ENCODE peak calls at places on chromosomes 3 and 15, in nine cellular contexts. One of them, this sample, is unnamed.

GRCh38 chr3:54783611-54784010 is 144.2 kb downstream of the LRTM1 start:
- DNase-seq in endothelial cell of umbilical vein: no peak
- DNase-seq in ovary: no peak
- DNase-seq in IMR-90: no peak
- DNase-seq in transverse colon: no peak
- DNase-seq in testis: no peak
- DNase-seq in CD8-positive, alpha-beta memory T cell: no peak
- DNase-seq in breast epithelium: no peak
- DNase-seq in neural progenitor cell: no peak
- DNase-seq in this sample: no peak

GRCh38 chr3:157789162-157789561 is 285.9 kb upstream of the VEPH1 start:
- DNase-seq in endothelial cell of umbilical vein: no peak
- DNase-seq in ovary: no peak
- DNase-seq in IMR-90: no peak
- DNase-seq in transverse colon: no peak
- DNase-seq in testis: no peak
- DNase-seq in CD8-positive, alpha-beta memory T cell: no peak
- DNase-seq in breast epithelium: no peak
- DNase-seq in neural progenitor cell: no peak
- DNase-seq in this sample: peak

GRCh38 chr3:123244128-123244527 is 42.4 kb downstream of the SEC22A start:
- DNase-seq in endothelial cell of umbilical vein: no peak
- DNase-seq in ovary: no peak
- DNase-seq in IMR-90: no peak
- DNase-seq in transverse colon: no peak
- DNase-seq in testis: no peak
- DNase-seq in CD8-positive, alpha-beta memory T cell: no peak
- DNase-seq in breast epithelium: no peak
- DNase-seq in neural progenitor cell: no peak
- DNase-seq in this sample: no peak

GRCh38 chr3:18747383-18747782 is 322.2 kb upstream of the SATB1 start:
- DNase-seq in endothelial cell of umbilical vein: no peak
- DNase-seq in ovary: no peak
- DNase-seq in IMR-90: no peak
- DNase-seq in transverse colon: peak
- DNase-seq in testis: peak
- DNase-seq in CD8-positive, alpha-beta memory T cell: no peak
- DNase-seq in breast epithelium: no peak
- DNase-seq in neural progenitor cell: no peak
- DNase-seq in this sample: no peak

GRCh38 chr3:128422762-128423524 is 43.7 kb downstream of the DNAJB8 start:
- DNase-seq in endothelial cell of umbilical vein: no peak
- DNase-seq in ovary: no peak
- DNase-seq in IMR-90: no peak
- DNase-seq in transverse colon: no peak
- DNase-seq in testis: no peak
- DNase-seq in CD8-positive, alpha-beta memory T cell: no peak
- DNase-seq in breast epithelium: no peak
- DNase-seq in neural progenitor cell: no peak
- DNase-seq in this sample: no peak

GRCh38 chr3:71054312-71054711 is 529.2 kb downstream of the FOXP1 start:
- DNase-seq in endothelial cell of umbilical vein: no peak
- DNase-seq in ovary: no peak
- DNase-seq in IMR-90: no peak
- DNase-seq in transverse colon: no peak
- DNase-seq in testis: no peak
- DNase-seq in CD8-positive, alpha-beta memory T cell: no peak
- DNase-seq in breast epithelium: no peak
- DNase-seq in neural progenitor cell: no peak
- DNase-seq in this sample: no peak

GRCh38 chr3:127424766-127425504 is 137.1 kb upstream of the PRR20G start:
- DNase-seq in endothelial cell of umbilical vein: no peak
- DNase-seq in ovary: no peak
- DNase-seq in IMR-90: no peak
- DNase-seq in transverse colon: peak
- DNase-seq in testis: no peak
- DNase-seq in CD8-positive, alpha-beta memory T cell: no peak
- DNase-seq in breast epithelium: no peak
- DNase-seq in neural progenitor cell: no peak
- DNase-seq in this sample: no peak

GRCh38 chr3:64214697-64215018 is 10.6 kb downstream of the PRICKLE2 start:
- DNase-seq in endothelial cell of umbilical vein: no peak
- DNase-seq in ovary: peak
- DNase-seq in IMR-90: peak
- DNase-seq in transverse colon: no peak
- DNase-seq in testis: no peak
- DNase-seq in CD8-positive, alpha-beta memory T cell: no peak
- DNase-seq in breast epithelium: no peak
- DNase-seq in neural progenitor cell: no peak
- DNase-seq in this sample: no peak

GRCh38 chr3:188319569-188319968 is 165.6 kb downstream of the LPP start:
- DNase-seq in endothelial cell of umbilical vein: peak
- DNase-seq in ovary: no peak
- DNase-seq in IMR-90: peak
- DNase-seq in transverse colon: no peak
- DNase-seq in testis: no peak
- DNase-seq in CD8-positive, alpha-beta memory T cell: no peak
- DNase-seq in breast epithelium: no peak
- DNase-seq in neural progenitor cell: no peak
- DNase-seq in this sample: no peak

GRCh38 chr15:39451121-39451698 is 129.7 kb upstream of the THBS1 start:
- DNase-seq in endothelial cell of umbilical vein: no peak
- DNase-seq in ovary: no peak
- DNase-seq in IMR-90: peak
- DNase-seq in transverse colon: peak
- DNase-seq in testis: no peak
- DNase-seq in CD8-positive, alpha-beta memory T cell: no peak
- DNase-seq in breast epithelium: no peak
- DNase-seq in neural progenitor cell: no peak
- DNase-seq in this sample: no peak

GRCh38 chr3:194330579-194330978 is 20.5 kb downstream of the CPN2 start:
- DNase-seq in endothelial cell of umbilical vein: no peak
- DNase-seq in ovary: no peak
- DNase-seq in IMR-90: peak
- DNase-seq in transverse colon: no peak
- DNase-seq in testis: no peak
- DNase-seq in CD8-positive, alpha-beta memory T cell: no peak
- DNase-seq in breast epithelium: peak
- DNase-seq in neural progenitor cell: no peak
- DNase-seq in this sample: peak

GRCh38 chr15:99251436-99251821 is at the start of gene LRRC28:
- DNase-seq in endothelial cell of umbilical vein: no peak
- DNase-seq in ovary: no peak
- DNase-seq in IMR-90: no peak
- DNase-seq in transverse colon: no peak
- DNase-seq in testis: no peak
- DNase-seq in CD8-positive, alpha-beta memory T cell: no peak
- DNase-seq in breast epithelium: no peak
- DNase-seq in neural progenitor cell: no peak
- DNase-seq in this sample: no peak

GRCh38 chr3:33481018-33481621 is 40.9 kb upstream of the UBP1 start:
- DNase-seq in endothelial cell of umbilical vein: no peak
- DNase-seq in ovary: no peak
- DNase-seq in IMR-90: no peak
- DNase-seq in transverse colon: no peak
- DNase-seq in testis: no peak
- DNase-seq in CD8-positive, alpha-beta memory T cell: no peak
- DNase-seq in breast epithelium: no peak
- DNase-seq in neural progenitor cell: no peak
- DNase-seq in this sample: no peak

GRCh38 chr3:140050977-140051957 is 116.3 kb downstream of the CLSTN2 start:
- DNase-seq in endothelial cell of umbilical vein: no peak
- DNase-seq in ovary: peak
- DNase-seq in IMR-90: no peak
- DNase-seq in transverse colon: no peak
- DNase-seq in testis: peak
- DNase-seq in CD8-positive, alpha-beta memory T cell: no peak
- DNase-seq in breast epithelium: no peak
- DNase-seq in neural progenitor cell: peak
- DNase-seq in this sample: no peak

GRCh38 chr3:152127058-152127457 is 141.7 kb upstream of the MBNL1 start:
- DNase-seq in endothelial cell of umbilical vein: no peak
- DNase-seq in ovary: no peak
- DNase-seq in IMR-90: no peak
- DNase-seq in transverse colon: no peak
- DNase-seq in testis: no peak
- DNase-seq in CD8-positive, alpha-beta memory T cell: no peak
- DNase-seq in breast epithelium: no peak
- DNase-seq in neural progenitor cell: no peak
- DNase-seq in this sample: no peak

GRCh38 chr3:32105291-32106131 is 909 bp upstream of the GPD1L start:
- DNase-seq in endothelial cell of umbilical vein: peak
- DNase-seq in ovary: no peak
- DNase-seq in IMR-90: peak
- DNase-seq in transverse colon: peak
- DNase-seq in testis: no peak
- DNase-seq in CD8-positive, alpha-beta memory T cell: no peak
- DNase-seq in breast epithelium: no peak
- DNase-seq in neural progenitor cell: no peak
- DNase-seq in this sample: peak

DNA sequence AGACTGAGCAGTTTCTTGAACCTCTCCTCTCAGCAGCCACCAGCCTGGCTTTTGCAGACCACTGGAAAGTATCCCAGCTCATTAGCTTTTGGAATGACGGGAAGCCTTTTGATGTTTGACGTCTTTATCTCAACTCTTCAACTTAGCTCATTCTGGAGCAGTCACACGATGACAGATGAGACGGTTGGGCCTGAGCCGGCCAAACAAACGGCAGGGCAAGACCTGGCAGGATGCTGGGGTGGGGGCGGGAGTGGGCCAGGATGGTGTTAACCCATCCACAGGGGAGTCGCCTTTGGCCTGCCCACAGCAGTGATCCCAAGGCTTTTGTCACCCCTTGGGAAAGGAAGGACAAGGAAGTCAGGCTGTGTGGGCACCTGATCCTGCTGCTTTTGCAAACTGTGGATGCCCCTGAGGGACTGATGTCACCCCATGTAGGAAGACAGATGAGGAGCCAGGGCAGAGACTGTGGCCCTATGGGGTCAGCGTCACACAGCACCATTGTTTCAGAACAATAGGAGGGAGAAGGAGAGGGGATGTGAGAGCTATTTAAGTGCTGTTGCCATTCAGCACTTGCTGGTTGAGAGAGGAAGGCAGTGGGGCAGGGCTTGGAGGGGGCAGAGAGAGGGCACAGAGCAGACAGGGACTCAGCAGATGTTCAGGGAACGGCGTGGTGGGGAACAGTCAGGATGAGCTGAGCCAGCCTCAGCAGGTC is 121.9 kb upstream of the CTDSPL start:
- DNase-seq in endothelial cell of umbilical vein: peak
- DNase-seq in ovary: no peak
- DNase-seq in IMR-90: no peak
- DNase-seq in transverse colon: no peak
- DNase-seq in testis: no peak
- DNase-seq in CD8-positive, alpha-beta memory T cell: no peak
- DNase-seq in breast epithelium: no peak
- DNase-seq in neural progenitor cell: no peak
- DNase-seq in this sample: no peak
- H3K27ac ChIP-seq in endothelial cell of umbilical vein: no peak
- H3K27ac ChIP-seq in ovary: no peak
- H3K27ac ChIP-seq in IMR-90: no peak
- H3K27ac ChIP-seq in transverse colon: no peak
- H3K27ac ChIP-seq in testis: no peak
- H3K27ac ChIP-seq in CD8-positive, alpha-beta memory T cell: no peak
- H3K27ac ChIP-seq in breast epithelium: no peak
- H3K27ac ChIP-seq in neural progenitor cell: no peak
- H3K27ac ChIP-seq in this sample: no peak

GRCh38 chr3:16148783-16149182 is 25.7 kb upstream of the GALNT15 start:
- DNase-seq in endothelial cell of umbilical vein: peak
- DNase-seq in ovary: peak
- DNase-seq in IMR-90: peak
- DNase-seq in transverse colon: peak
- DNase-seq in testis: peak
- DNase-seq in CD8-positive, alpha-beta memory T cell: no peak
- DNase-seq in breast epithelium: no peak
- DNase-seq in neural progenitor cell: no peak
- DNase-seq in this sample: peak
- H3K27ac ChIP-seq in endothelial cell of umbilical vein: peak
- H3K27ac ChIP-seq in ovary: peak
- H3K27ac ChIP-seq in IMR-90: peak
- H3K27ac ChIP-seq in transverse colon: peak
- H3K27ac ChIP-seq in testis: no peak
- H3K27ac ChIP-seq in CD8-positive, alpha-beta memory T cell: no peak
- H3K27ac ChIP-seq in breast epithelium: peak
- H3K27ac ChIP-seq in neural progenitor cell: no peak
- H3K27ac ChIP-seq in this sample: peak

GRCh38 chr3:66335671-66336070 is 114.9 kb downstream of the SLC25A26 start:
- DNase-seq in endothelial cell of umbilical vein: no peak
- DNase-seq in ovary: no peak
- DNase-seq in IMR-90: no peak
- DNase-seq in transverse colon: no peak
- DNase-seq in testis: no peak
- DNase-seq in CD8-positive, alpha-beta memory T cell: no peak
- DNase-seq in breast epithelium: no peak
- DNase-seq in neural progenitor cell: no peak
- DNase-seq in this sample: no peak

GRCh38 chr3:66342717-66343373 is 122.0 kb downstream of the SLC25A26 start:
- DNase-seq in endothelial cell of umbilical vein: no peak
- DNase-seq in ovary: no peak
- DNase-seq in IMR-90: no peak
- DNase-seq in transverse colon: no peak
- DNase-seq in testis: no peak
- DNase-seq in CD8-positive, alpha-beta memory T cell: no peak
- DNase-seq in breast epithelium: no peak
- DNase-seq in neural progenitor cell: no peak
- DNase-seq in this sample: no peak

GRCh38 chr3:66344391-66344811 is 123.6 kb downstream of the SLC25A26 start:
- DNase-seq in endothelial cell of umbilical vein: no peak
- DNase-seq in ovary: no peak
- DNase-seq in IMR-90: no peak
- DNase-seq in transverse colon: peak
- DNase-seq in testis: no peak
- DNase-seq in CD8-positive, alpha-beta memory T cell: no peak
- DNase-seq in breast epithelium: no peak
- DNase-seq in neural progenitor cell: no peak
- DNase-seq in this sample: no peak

GRCh38 chr3:66336358-66336766 is 115.6 kb downstream of the SLC25A26 start:
- DNase-seq in endothelial cell of umbilical vein: peak
- DNase-seq in ovary: no peak
- DNase-seq in IMR-90: peak
- DNase-seq in transverse colon: no peak
- DNase-seq in testis: no peak
- DNase-seq in CD8-positive, alpha-beta memory T cell: no peak
- DNase-seq in breast epithelium: no peak
- DNase-seq in neural progenitor cell: no peak
- DNase-seq in this sample: no peak

GRCh38 chr3:66338927-66339326 is 118.1 kb downstream of the SLC25A26 start:
- DNase-seq in endothelial cell of umbilical vein: peak
- DNase-seq in ovary: no peak
- DNase-seq in IMR-90: peak
- DNase-seq in transverse colon: no peak
- DNase-seq in testis: no peak
- DNase-seq in CD8-positive, alpha-beta memory T cell: no peak
- DNase-seq in breast epithelium: no peak
- DNase-seq in neural progenitor cell: no peak
- DNase-seq in this sample: no peak
- H3K27ac ChIP-seq in endothelial cell of umbilical vein: no peak
- H3K27ac ChIP-seq in ovary: no peak
- H3K27ac ChIP-seq in IMR-90: no peak
- H3K27ac ChIP-seq in transverse colon: no peak
- H3K27ac ChIP-seq in testis: no peak
- H3K27ac ChIP-seq in CD8-positive, alpha-beta memory T cell: no peak
- H3K27ac ChIP-seq in breast epithelium: no peak
- H3K27ac ChIP-seq in neural progenitor cell: no peak
- H3K27ac ChIP-seq in this sample: no peak

GRCh38 chr15:62075595-62076279 is 9.0 kb downstream of the C2CD4A start:
- DNase-seq in endothelial cell of umbilical vein: no peak
- DNase-seq in ovary: no peak
- DNase-seq in IMR-90: peak
- DNase-seq in transverse colon: peak
- DNase-seq in testis: no peak
- DNase-seq in CD8-positive, alpha-beta memory T cell: no peak
- DNase-seq in breast epithelium: peak
- DNase-seq in neural progenitor cell: no peak
- DNase-seq in this sample: peak
- H3K27ac ChIP-seq in endothelial cell of umbilical vein: no peak
- H3K27ac ChIP-seq in ovary: no peak
- H3K27ac ChIP-seq in IMR-90: no peak
- H3K27ac ChIP-seq in transverse colon: no peak
- H3K27ac ChIP-seq in testis: no peak
- H3K27ac ChIP-seq in CD8-positive, alpha-beta memory T cell: no peak
- H3K27ac ChIP-seq in breast epithelium: peak
- H3K27ac ChIP-seq in neural progenitor cell: no peak
- H3K27ac ChIP-seq in this sample: peak

This sample was measured in epithelial cell of prostate.